ENCODE peak calls at places on chromosomes 5 and 9, in ten cellular contexts. E is CD8-positive, alpha-beta T cell; U is cardiac muscle cell; C is psoas muscle; W is GM23248; D is Peyer's patch; K is stomach; N is aorta; F is GM12878; J is neural progenitor cell. S is an unnamed sample.

GRCh38 chr9:126805546-126806262 is 864 bp downstream of the ZBTB43 start:
- DNase-seq in W (peak; percentile 86), J (peak; percentile 8), D (peak; percentile 45), U (peak; percentile 73), F (peak; percentile 65), E (peak; percentile 87), K (peak; percentile 69), C (peak; percentile 83), N (no peak), S (peak; percentile 81)

GRCh38 chr9:104868687-104869404 is 59.1 kb downstream of the ABCA1 start:
- DNase-seq in C (peak; percentile 72), U (peak; percentile 95), E (no peak), J (peak; percentile 90), D (peak; percentile 61), K (peak; percentile 38), N (peak; percentile 80), W (peak; percentile 88), F (no peak), S (no peak)

GRCh38 chr9:15485836-15486678 is 24.7 kb downstream of the PSIP1 start:
- DNase-seq in F (no peak), K (no peak), E (no peak), W (peak; percentile 58), J (peak; percentile 31), C (no peak), U (peak; percentile 36), D (no peak), N (no peak), S (peak; percentile 2)

GRCh38 chr5:78903936-78904335 is 81.2 kb downstream of the ARSB start:
- DNase-seq in U (no peak), C (no peak), E (no peak), J (no peak), D (no peak), K (no peak), F (no peak), W (peak; percentile 63), N (no peak), S (no peak)

GRCh38 chr5:60806591-60807243 is 37.4 kb downstream of the ELOVL7 start:
- DNase-seq in F (no peak), N (no peak), J (peak; percentile 12), D (no peak), C (no peak), W (no peak), E (no peak), U (no peak), K (no peak), S (no peak)

GRCh38 chr9:123876750-123877149 is 53.2 kb downstream of the DENND1A start:
- DNase-seq in F (no peak), W (no peak), D (no peak), C (no peak), K (no peak), N (no peak), J (no peak), E (no peak), U (no peak), S (no peak)

GRCh38 chr5:131635755-131636479 is 888 bp upstream of the RAPGEF6 start:
- DNase-seq in F (peak; percentile 20), C (no peak), K (no peak), N (peak; percentile 83), D (no peak), E (no peak), W (peak; percentile 41), U (peak; percentile 29), J (no peak), S (no peak)

GRCh38 chr9:133604856-133605255 is 4.3 kb downstream of the FAM163B start:
- DNase-seq in J (no peak), U (no peak), F (no peak), W (no peak), D (no peak), E (no peak), C (no peak), N (peak; percentile 68), K (no peak), S (no peak)

GRCh38 chr5:132388244-132389050 is 18.9 kb downstream of the SLC22A5 start:
- DNase-seq in C (no peak), N (no peak), W (peak; percentile 51), E (no peak), U (peak; percentile 57), K (no peak), J (no peak), D (no peak), F (no peak), S (no peak)

GRCh38 chr9:108674766-108675530 is 180.8 kb downstream of the ACTL7B start:
- DNase-seq in F (no peak), N (no peak), E (no peak), C (no peak), W (no peak), J (no peak), K (no peak), U (no peak), D (no peak), S (no peak)

GRCh38 chr5:34045996-34046395 is 3.0 kb upstream of the C1QTNF3 start:
- DNase-seq in C (no peak), D (no peak), E (no peak), U (no peak), W (peak; percentile 79), J (no peak), K (no peak), N (no peak), F (no peak), S (no peak)

GRCh38 chr9:80678906-80679305 is 1010.4 kb downstream of the TLE1 start:
- DNase-seq in D (no peak), E (no peak), J (no peak), U (no peak), F (no peak), N (no peak), K (no peak), W (no peak), C (no peak), S (no peak)

GRCh38 chr5:14928661-14929060 is 57.1 kb upstream of the ANKH start:
- DNase-seq in U (no peak), N (no peak), C (no peak), J (no peak), F (no peak), D (no peak), W (no peak), K (no peak), E (no peak), S (no peak)

GRCh38 chr5:137218471-137218870 is 280.7 kb downstream of the SPOCK1 start:
- DNase-seq in W (peak; percentile 86), D (no peak), F (no peak), K (no peak), C (no peak), E (no peak), N (no peak), U (peak; percentile 35), J (no peak), S (no peak)

GRCh38 chr5:67476531-67476930 is 279.9 kb upstream of the CD180 start:
- DNase-seq in K (no peak), W (peak; percentile 12), C (no peak), D (no peak), E (no peak), F (no peak), J (no peak), U (no peak), N (no peak), S (peak; percentile 17)

GRCh38 chr5:130104895-130105684 is 200.8 kb downstream of the CHSY3 start:
- DNase-seq in K (no peak), D (no peak), N (no peak), U (no peak), E (no peak), C (no peak), J (no peak), F (no peak), W (peak; percentile 58), S (no peak)

DNA sequence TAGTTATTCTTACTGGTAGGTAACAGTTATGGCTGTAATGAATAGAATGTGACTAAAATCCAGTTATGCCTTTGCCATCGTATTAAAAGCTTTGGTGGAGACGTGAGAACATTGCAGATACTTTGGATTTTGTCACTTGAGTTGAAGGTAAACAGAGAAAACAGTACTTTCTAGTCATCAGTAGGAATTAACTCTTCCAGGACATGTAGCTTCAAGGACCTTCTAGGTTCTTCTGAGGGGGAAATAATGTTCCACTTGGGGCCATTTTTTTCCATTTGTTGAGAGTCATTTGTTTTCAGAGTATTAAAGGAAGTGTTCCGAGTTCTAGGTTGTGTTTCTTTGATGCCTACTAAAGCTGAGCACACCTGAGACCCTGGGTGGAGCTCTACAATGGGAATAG is 6.1 kb downstream of the TJP2 start:
- DNase-seq in J (no peak), U (no peak), K (no peak), W (no peak), C (no peak), E (no peak), D (no peak), F (no peak), N (no peak), S (no peak)
- H3K4me1 ChIP-seq in J (peaks cover 5% of the 10 kb centered on the region), U (peaks cover 57% of the 10 kb centered on the region), K (peaks cover 18% of the 10 kb centered on the region), W (peaks cover 23% of the 10 kb centered on the region), C (peaks cover 22% of the 10 kb centered on the region), E (no peaks in the 10 kb centered on the region), D (peaks cover 32% of the 10 kb centered on the region), F (peaks cover 18% of the 10 kb centered on the region), N (no peaks in the 10 kb centered on the region), S (peaks cover under 1% of the 10 kb centered on the region)

GRCh38 chr5:31806566-31806965 is 167.6 kb downstream of the PDZD2 start:
- DNase-seq in D (no peak), J (no peak), W (peak; percentile 18), C (no peak), U (no peak), E (no peak), N (no peak), F (no peak), K (no peak), S (no peak)

GRCh38 chr5:31815394-31815793 is 176.5 kb downstream of the PDZD2 start:
- DNase-seq in W (no peak), C (no peak), K (no peak), D (no peak), N (no peak), J (no peak), E (no peak), F (no peak), U (no peak), S (no peak)

GRCh38 chr5:31809037-31809910 is 170.3 kb downstream of the PDZD2 start:
- DNase-seq in K (peak; percentile 55), F (no peak), C (peak; percentile 59), W (peak; percentile 84), E (no peak), U (peak; percentile 85), N (peak; percentile 84), D (peak; percentile 17), J (peak; percentile 83), S (no peak)

GRCh38 chr5:31811210-31811609 is 172.3 kb downstream of the PDZD2 start:
- DNase-seq in K (no peak), F (no peak), W (peak; percentile 93), C (peak; percentile 44), D (no peak), J (no peak), U (peak; percentile 94), N (no peak), E (no peak), S (no peak)
- H3K27ac ChIP-seq in K (no peak overlapping the region), F (no peak overlapping the region), W (no peak overlapping the region), C (no peak overlapping the region), D (no peak overlapping the region), J (no peak overlapping the region), U (no peak overlapping the region), N (no peak overlapping the region), E (no peak overlapping the region), S (no peak overlapping the region)

GRCh38 chr5:173496883-173497255 is 119.6 kb downstream of the BOD1 start:
- DNase-seq in W (no peak), J (no peak), D (no peak), C (no peak), K (no peak), U (no peak), N (no peak), E (no peak), F (no peak), S (no peak)
- H3K4me1 ChIP-seq in W (peaks cover 25% of the 10 kb centered on the region), J (peaks cover 13% of the 10 kb centered on the region), D (no peaks in the 10 kb centered on the region), C (peaks cover 56% of the 10 kb centered on the region), K (peaks cover 8% of the 10 kb centered on the region), U (peaks cover 9% of the 10 kb centered on the region), N (no peaks in the 10 kb centered on the region), E (no peaks in the 10 kb centered on the region), F (no peaks in the 10 kb centered on the region), S (no peaks in the 10 kb centered on the region)

GRCh38 chr5:377326-377981 is 55.9 kb downstream of the AHRR start:
- DNase-seq in K (no peak), C (no peak), W (no peak), N (peak; percentile 59), E (no peak), J (no peak), D (no peak), U (no peak), F (no peak), S (no peak)
- H3K27ac ChIP-seq in K (no peak overlapping the region), C (no peak overlapping the region), W (peak overlapping the region; percentile 81), N (no peak overlapping the region), E (no peak overlapping the region), J (no peak overlapping the region), D (no peak overlapping the region), U (no peak overlapping the region), F (peak overlapping the region; percentile 72), S (no peak overlapping the region)

S was measured in CD8-positive, alpha-beta memory T cell.